ENCODE peak calls at places on chromosomes 6 and 20, in four cellular contexts. One of them, this sample, is unnamed.
A peak's percentile ranks its signal among the peaks of the same experiment; 100 is the strongest.

GRCh38 chr6:390914-391558 is 516 bp upstream of the IRF4 start:
- DNase-seq in Peyer's patch: no peak
- DNase-seq in ovary: no peak
- DNase-seq in CD4-positive, alpha-beta memory T cell: no peak
- DNase-seq in this sample: peak; percentile 26

GRCh38 chr20:31837896-31838397 is 7.5 kb downstream of the FOXS1 start:
- DNase-seq in Peyer's patch: no peak
- DNase-seq in ovary: no peak
- DNase-seq in CD4-positive, alpha-beta memory T cell: no peak
- DNase-seq in this sample: no peak

GRCh38 chr6:161740486-161740885 is 466.6 kb upstream of the AGPAT4 start:
- DNase-seq in Peyer's patch: no peak
- DNase-seq in ovary: no peak
- DNase-seq in CD4-positive, alpha-beta memory T cell: no peak
- DNase-seq in this sample: no peak

GRCh38 chr6:44002591-44003344 is 124.5 kb downstream of the MRPL14 start:
- DNase-seq in Peyer's patch: peak; percentile 78
- DNase-seq in ovary: peak; percentile 33
- DNase-seq in CD4-positive, alpha-beta memory T cell: peak; percentile 67
- DNase-seq in this sample: peak; percentile 41

GRCh38 chr20:2742934-2743559 is 50.5 kb downstream of the EBF4 start:
- DNase-seq in Peyer's patch: no peak
- DNase-seq in ovary: peak; percentile 51
- DNase-seq in CD4-positive, alpha-beta memory T cell: peak; percentile 68
- DNase-seq in this sample: peak; percentile 81

GRCh38 chr6:14818422-14818884 is 427.4 kb upstream of the JARID2 start:
- DNase-seq in Peyer's patch: peak; percentile 87
- DNase-seq in ovary: no peak
- DNase-seq in CD4-positive, alpha-beta memory T cell: no peak
- DNase-seq in this sample: no peak

GRCh38 chr6:150343434-150343833 is 25.4 kb upstream of the IYD start:
- DNase-seq in Peyer's patch: no peak
- DNase-seq in ovary: no peak
- DNase-seq in CD4-positive, alpha-beta memory T cell: no peak
- DNase-seq in this sample: no peak

GRCh38 chr6:63305278-63305677 is 14.5 kb downstream of the LGSN start:
- DNase-seq in Peyer's patch: no peak
- DNase-seq in ovary: no peak
- DNase-seq in CD4-positive, alpha-beta memory T cell: no peak
- DNase-seq in this sample: no peak

GRCh38 chr6:166228425-166228824 is 60.8 kb upstream of the TBXT start:
- DNase-seq in Peyer's patch: no peak
- DNase-seq in ovary: no peak
- DNase-seq in CD4-positive, alpha-beta memory T cell: no peak
- DNase-seq in this sample: no peak

GRCh38 chr20:58699246-58700107 is 6.9 kb downstream of the NPEPL1 start:
- DNase-seq in Peyer's patch: no peak
- DNase-seq in ovary: no peak
- DNase-seq in CD4-positive, alpha-beta memory T cell: no peak
- DNase-seq in this sample: no peak

DNA sequence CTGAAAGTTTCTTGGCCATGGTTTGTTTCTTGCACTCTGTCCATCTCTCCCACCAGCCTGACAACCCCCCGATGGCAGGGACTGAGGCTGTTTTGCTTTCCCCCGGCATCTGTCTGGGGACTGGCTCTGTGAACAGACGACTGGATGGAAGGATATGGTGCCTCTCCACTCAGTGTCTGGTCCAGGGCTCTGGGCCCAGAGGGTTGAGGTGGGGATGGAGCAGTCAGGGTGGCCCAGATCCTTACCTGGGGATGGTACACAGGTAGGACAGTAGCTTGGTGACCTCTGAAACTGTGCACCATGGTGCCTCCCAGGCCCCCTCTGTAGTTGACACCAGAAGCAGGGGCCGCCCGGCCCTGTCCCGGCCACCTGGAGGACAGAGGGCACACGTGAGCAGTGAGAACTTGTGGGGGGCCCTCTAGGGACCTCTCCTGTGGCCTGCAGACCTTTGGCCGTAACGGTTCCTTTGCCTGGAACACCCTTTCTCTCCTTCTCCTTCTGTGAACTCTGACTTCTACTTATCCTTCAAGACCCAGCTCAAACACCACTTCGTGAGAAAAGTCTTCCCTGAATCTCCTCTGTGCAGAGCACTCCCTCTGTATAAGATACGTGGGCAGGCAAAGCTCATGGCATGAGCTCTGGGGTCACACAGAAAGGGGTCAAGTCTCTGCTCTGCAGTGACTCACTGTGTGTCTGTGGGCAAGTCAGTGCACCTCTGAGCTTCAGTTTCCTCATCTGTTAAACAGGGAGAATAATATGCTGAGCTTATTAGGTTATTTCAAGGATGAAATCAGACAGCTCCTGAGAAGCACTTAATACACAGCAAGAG is 29.4 kb downstream of the KIAA1755 start:
- DNase-seq in Peyer's patch: no peak
- DNase-seq in ovary: no peak
- DNase-seq in CD4-positive, alpha-beta memory T cell: no peak
- DNase-seq in this sample: no peak
- H3K27ac ChIP-seq in Peyer's patch: no peak overlapping the region
- H3K27ac ChIP-seq in ovary: no peak overlapping the region
- H3K27ac ChIP-seq in CD4-positive, alpha-beta memory T cell: no peak overlapping the region
- H3K27ac ChIP-seq in this sample: no peak overlapping the region

GRCh38 chr6:41548841-41549642 is 2.9 kb downstream of the FOXP4 start:
- DNase-seq in Peyer's patch: no peak
- DNase-seq in ovary: no peak
- DNase-seq in CD4-positive, alpha-beta memory T cell: no peak
- DNase-seq in this sample: no peak
- H3K4me1 ChIP-seq in Peyer's patch: peaks cover 35% of the 10 kb centered on the region
- H3K4me1 ChIP-seq in ovary: peaks cover 2% of the 10 kb centered on the region
- H3K4me1 ChIP-seq in CD4-positive, alpha-beta memory T cell: peaks cover 37% of the 10 kb centered on the region
- H3K4me1 ChIP-seq in this sample: peaks cover 42% of the 10 kb centered on the region

GRCh38 chr6:98836962-98837944 is 2.9 kb downstream of the POU3F2 start:
- DNase-seq in Peyer's patch: no peak
- DNase-seq in ovary: no peak
- DNase-seq in CD4-positive, alpha-beta memory T cell: no peak
- DNase-seq in this sample: no peak

GRCh38 chr6:98836025-98836961 is 1.9 kb downstream of the POU3F2 start:
- DNase-seq in Peyer's patch: no peak
- DNase-seq in ovary: no peak
- DNase-seq in CD4-positive, alpha-beta memory T cell: no peak
- DNase-seq in this sample: no peak

GRCh38 chr6:98840385-98840784 is 6.0 kb downstream of the POU3F2 start:
- DNase-seq in Peyer's patch: no peak
- DNase-seq in ovary: no peak
- DNase-seq in CD4-positive, alpha-beta memory T cell: no peak
- DNase-seq in this sample: no peak

GRCh38 chr6:98839788-98840361 is 5.5 kb downstream of the POU3F2 start:
- DNase-seq in Peyer's patch: no peak
- DNase-seq in ovary: no peak
- DNase-seq in CD4-positive, alpha-beta memory T cell: no peak
- DNase-seq in this sample: no peak

DNA sequence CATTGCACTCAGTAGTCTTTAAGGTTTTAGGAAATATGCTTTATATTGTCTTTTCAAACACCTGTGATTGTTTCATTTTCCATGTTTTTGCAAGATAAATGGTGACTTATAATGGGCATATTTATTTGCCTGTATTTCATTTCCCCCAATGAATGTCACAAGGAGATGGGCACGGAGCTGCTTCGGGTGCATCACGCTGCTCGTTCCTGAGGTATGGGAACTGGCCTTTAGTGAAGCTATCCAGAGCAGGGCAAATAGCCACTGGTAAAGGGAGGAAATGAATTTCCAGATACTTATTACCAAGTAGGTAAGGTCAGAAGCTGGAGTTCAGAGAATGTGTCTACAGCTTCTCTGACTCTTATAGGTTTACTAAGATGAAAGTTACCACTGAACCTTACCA is 3.7 kb downstream of the POU3F2 start:
- DNase-seq in Peyer's patch: no peak
- DNase-seq in ovary: no peak
- DNase-seq in CD4-positive, alpha-beta memory T cell: no peak
- DNase-seq in this sample: no peak
- H3K4me3 ChIP-seq in Peyer's patch: no peak overlapping the region
- H3K4me3 ChIP-seq in ovary: no peak overlapping the region
- H3K4me3 ChIP-seq in CD4-positive, alpha-beta memory T cell: no peak overlapping the region
- H3K4me3 ChIP-seq in this sample: no peak overlapping the region

GRCh38 chr6:83711958-83712357 is 3.1 kb upstream of the SNAP91 start:
- DNase-seq in Peyer's patch: no peak
- DNase-seq in ovary: no peak
- DNase-seq in CD4-positive, alpha-beta memory T cell: no peak
- DNase-seq in this sample: no peak

GRCh38 chr6:83708970-83709747 is at the start of gene SNAP91:
- DNase-seq in Peyer's patch: no peak
- DNase-seq in ovary: peak; percentile 33
- DNase-seq in CD4-positive, alpha-beta memory T cell: no peak
- DNase-seq in this sample: no peak

GRCh38 chr6:83709748-83710050 is 798 bp upstream of the SNAP91 start:
- DNase-seq in Peyer's patch: no peak
- DNase-seq in ovary: no peak
- DNase-seq in CD4-positive, alpha-beta memory T cell: no peak
- DNase-seq in this sample: no peak

GRCh38 chr6:83707829-83708545 is 914 bp downstream of the SNAP91 start:
- DNase-seq in Peyer's patch: no peak
- DNase-seq in ovary: peak; percentile 12
- DNase-seq in CD4-positive, alpha-beta memory T cell: no peak
- DNase-seq in this sample: no peak

GRCh38 chr6:83708546-83708969 is 343 bp downstream of the SNAP91 start:
- DNase-seq in Peyer's patch: no peak
- DNase-seq in ovary: peak; percentile 15
- DNase-seq in CD4-positive, alpha-beta memory T cell: no peak
- DNase-seq in this sample: no peak
- H3K27ac ChIP-seq in Peyer's patch: no peak overlapping the region
- H3K27ac ChIP-seq in ovary: no peak overlapping the region
- H3K27ac ChIP-seq in CD4-positive, alpha-beta memory T cell: no peak overlapping the region
- H3K27ac ChIP-seq in this sample: no peak overlapping the region

DNA sequence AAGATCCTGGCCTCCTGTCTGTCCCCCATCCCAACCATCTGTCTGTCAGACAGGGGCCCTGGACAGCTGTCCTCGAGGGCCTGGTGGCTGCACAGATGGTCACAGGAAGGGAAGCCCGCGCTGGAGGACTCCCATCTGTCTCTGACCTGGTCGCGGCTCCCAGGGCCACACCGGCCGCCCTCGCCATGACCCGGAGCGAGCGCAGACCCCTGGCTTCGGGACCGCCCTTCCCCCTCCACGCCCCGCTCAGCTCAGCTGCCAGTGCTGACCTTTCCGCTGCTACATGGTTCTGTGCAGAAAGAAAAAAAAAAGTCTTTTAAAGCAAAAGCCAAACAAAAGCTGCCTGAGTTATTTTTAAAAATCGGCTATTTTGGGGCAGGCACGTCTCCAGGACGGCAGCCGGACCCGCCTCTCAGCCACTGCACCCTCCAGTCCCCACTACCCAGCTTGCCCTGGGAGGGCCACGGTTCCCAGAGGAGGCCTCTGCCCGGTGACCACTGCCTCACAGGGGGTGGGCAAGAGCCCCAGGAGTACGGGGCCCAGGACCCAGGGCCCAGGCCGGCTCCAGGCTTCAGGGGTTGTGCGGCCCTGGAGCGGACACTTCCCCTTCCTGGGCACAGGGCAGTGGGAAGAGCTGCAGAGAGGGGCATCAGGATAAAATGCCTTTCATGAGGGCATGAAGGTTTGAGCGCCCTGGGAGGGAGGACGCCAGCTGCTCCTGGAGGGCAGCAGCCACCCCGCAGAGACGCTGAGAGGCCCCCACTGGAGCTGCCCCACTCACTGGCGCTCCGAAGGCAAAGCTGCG is 10.8 kb downstream of the LAMA5 start:
- DNase-seq in Peyer's patch: no peak
- DNase-seq in ovary: peak; percentile 65
- DNase-seq in CD4-positive, alpha-beta memory T cell: peak; percentile 7
- DNase-seq in this sample: no peak
- H3K4me1 ChIP-seq in Peyer's patch: peaks cover 67% of the 10 kb centered on the region
- H3K4me1 ChIP-seq in ovary: peaks cover 17% of the 10 kb centered on the region
- H3K4me1 ChIP-seq in CD4-positive, alpha-beta memory T cell: no peaks in the 10 kb centered on the region
- H3K4me1 ChIP-seq in this sample: no peaks in the 10 kb centered on the region

GRCh38 chr20:37524859-37525708 is 2.6 kb downstream of the BLCAP start:
- DNase-seq in Peyer's patch: no peak
- DNase-seq in ovary: no peak
- DNase-seq in CD4-positive, alpha-beta memory T cell: peak; percentile 62
- DNase-seq in this sample: no peak
- H3K4me3 ChIP-seq in Peyer's patch: no peak overlapping the region
- H3K4me3 ChIP-seq in ovary: no peak overlapping the region
- H3K4me3 ChIP-seq in CD4-positive, alpha-beta memory T cell: no peak overlapping the region
- H3K4me3 ChIP-seq in this sample: no peak overlapping the region